ENCODE peak calls at places on chromosome 3, in six cellular contexts. E, Q, V, B, S and D are unnamed samples.

GRCh38 chr3:53083949-53084309 is 38.1 kb upstream of the SFMBT1 start:
- DNase-seq in S (peak; percentile 43), B (no peak), Q (peak; percentile 63), E (peak; percentile 8), V (no peak), D (no peak)

GRCh38 chr3:50275160-50275995 is 3.5 kb upstream of the LSMEM2 start:
- DNase-seq in S (no peak), B (no peak), E (no peak), V (no peak), Q (no peak), D (no peak)

GRCh38 chr3:187804120-187805106 is 59.1 kb upstream of the BCL6 start:
- DNase-seq in S (no peak), E (no peak), B (no peak), Q (no peak), V (no peak), D (no peak)

GRCh38 chr3:23198801-23199200 is 4.3 kb upstream of the UBE2E2 start:
- DNase-seq in Q (no peak), E (no peak), B (no peak), S (no peak), V (no peak), D (no peak)

GRCh38 chr3:71784914-71785593 is at the start of gene PROK2:
- DNase-seq in Q (no peak), E (peak; percentile 6), V (no peak), S (no peak), B (no peak), D (no peak)

GRCh38 chr3:180827171-180827570 is 85.3 kb upstream of the FXR1 start:
- DNase-seq in E (no peak), S (no peak), V (no peak), Q (no peak), B (no peak), D (no peak)

GRCh38 chr3:4850928-4851265 is 128.3 kb upstream of the BHLHE40 start:
- DNase-seq in Q (no peak), S (no peak), B (no peak), V (no peak), E (no peak), D (no peak)

GRCh38 chr3:182808041-182808765 is 14.9 kb downstream of the ATP11B start:
- DNase-seq in B (no peak), E (peak; percentile 17), Q (no peak), S (no peak), V (no peak), D (no peak)

GRCh38 chr3:27877122-27878011 is 155.2 kb upstream of the EOMES start:
- DNase-seq in V (no peak), Q (no peak), E (no peak), S (no peak), B (no peak), D (no peak)

GRCh38 chr3:40872562-40872961 is 326.7 kb upstream of the CTNNB1 start:
- DNase-seq in Q (no peak), E (no peak), S (no peak), V (no peak), B (no peak), D (no peak)

GRCh38 chr3:40871411-40871810 is 327.9 kb upstream of the CTNNB1 start:
- DNase-seq in B (no peak), V (no peak), S (no peak), E (no peak), Q (no peak), D (no peak)

GRCh38 chr3:40869013-40869412 is 330.3 kb upstream of the CTNNB1 start:
- DNase-seq in B (no peak), E (no peak), V (no peak), S (no peak), Q (no peak), D (no peak)

GRCh38 chr3:40867826-40868225 is 331.5 kb upstream of the CTNNB1 start:
- DNase-seq in Q (no peak), S (no peak), B (no peak), V (no peak), E (no peak), D (no peak)

GRCh38 chr3:40869939-40870338 is 329.4 kb upstream of the CTNNB1 start:
- DNase-seq in E (no peak), V (no peak), S (no peak), B (no peak), Q (no peak), D (no peak)
- TF ChIP-seq CTCF in E (no peak), V (peak; percentile 28), S (no peak), B (peak; percentile 7), Q (peak; percentile 4), D (no peak)

DNA sequence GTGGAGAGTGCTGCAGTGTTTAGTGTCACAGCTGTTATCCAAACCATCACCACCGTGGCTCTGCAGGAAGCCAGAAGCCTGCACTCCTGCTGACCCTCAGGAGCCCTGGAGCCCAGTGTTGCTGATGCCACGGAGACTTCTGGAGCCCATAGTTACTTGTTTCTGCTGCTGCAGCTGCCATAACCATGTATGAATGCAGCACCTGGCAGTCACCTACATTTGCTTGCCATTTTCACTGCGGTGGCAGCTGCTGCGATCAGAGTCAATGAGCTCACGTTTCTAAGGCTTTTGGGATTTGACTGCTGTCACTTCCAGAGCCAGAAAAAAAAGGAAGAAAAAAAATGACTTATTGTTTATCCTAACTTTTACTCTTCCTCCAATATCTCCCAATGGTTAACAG is 299.2 kb upstream of the THRB start:
- DNase-seq in Q (no peak), B (no peak), E (no peak), V (no peak), S (no peak), D (no peak)
- H3K4me3 ChIP-seq in Q (no peak overlapping the region), B (no peak overlapping the region), E (no peak overlapping the region), V (no peak overlapping the region), S (no peak overlapping the region), D (no peak overlapping the region)

DNA sequence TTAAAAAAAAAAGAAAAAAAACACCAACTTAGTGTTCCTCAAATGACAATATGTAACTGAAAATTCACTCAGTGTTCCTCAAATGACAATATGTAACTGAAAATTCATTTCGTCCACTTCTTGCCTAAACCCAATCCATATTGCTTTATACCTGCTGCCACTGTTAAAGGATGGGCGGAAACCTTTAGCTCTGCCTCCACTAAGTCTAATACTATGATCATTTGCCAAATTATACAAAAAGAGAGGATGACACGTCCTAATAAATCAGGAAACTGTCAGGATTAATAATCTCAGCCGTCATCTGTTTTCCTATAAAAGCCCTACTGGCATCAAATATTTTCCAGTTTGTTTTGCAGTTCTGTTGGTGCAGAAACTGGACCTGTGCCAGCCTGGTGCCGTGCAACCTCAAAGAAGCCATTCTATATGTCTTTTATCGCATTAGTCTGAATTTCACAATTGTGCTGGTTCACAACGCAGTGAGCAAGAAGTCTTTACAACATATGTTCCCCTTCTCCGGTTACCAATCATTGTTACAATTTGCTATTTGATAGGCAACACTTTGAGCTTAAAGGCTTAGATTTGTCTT is 160.4 kb upstream of the KCNH8 start:
- DNase-seq in V (peak; percentile 78), S (no peak), E (no peak), Q (no peak), B (no peak), D (no peak)
- H3K27ac ChIP-seq in V (peak overlapping the region; percentile 27), S (no peak overlapping the region), E (no peak overlapping the region), Q (no peak overlapping the region), B (no peak overlapping the region), D (no peak overlapping the region)

GRCh38 chr3:157540656-157541055 is 37.4 kb upstream of the VEPH1 start:
- DNase-seq in B (no peak), Q (no peak), V (no peak), E (no peak), S (no peak), D (no peak)

GRCh38 chr3:157542711-157543485 is 39.7 kb upstream of the VEPH1 start:
- DNase-seq in B (peak; percentile 61), E (peak; percentile 91), Q (no peak), V (peak; percentile 85), S (peak; percentile 74), D (no peak)

GRCh38 chr3:157544501-157545139 is 41.4 kb upstream of the VEPH1 start:
- DNase-seq in V (no peak), B (no peak), Q (no peak), E (peak; percentile 93), S (no peak), D (no peak)

GRCh38 chr3:157541506-157542236 is 38.5 kb upstream of the VEPH1 start:
- DNase-seq in V (no peak), Q (no peak), E (no peak), S (no peak), B (no peak), D (no peak)

DNA sequence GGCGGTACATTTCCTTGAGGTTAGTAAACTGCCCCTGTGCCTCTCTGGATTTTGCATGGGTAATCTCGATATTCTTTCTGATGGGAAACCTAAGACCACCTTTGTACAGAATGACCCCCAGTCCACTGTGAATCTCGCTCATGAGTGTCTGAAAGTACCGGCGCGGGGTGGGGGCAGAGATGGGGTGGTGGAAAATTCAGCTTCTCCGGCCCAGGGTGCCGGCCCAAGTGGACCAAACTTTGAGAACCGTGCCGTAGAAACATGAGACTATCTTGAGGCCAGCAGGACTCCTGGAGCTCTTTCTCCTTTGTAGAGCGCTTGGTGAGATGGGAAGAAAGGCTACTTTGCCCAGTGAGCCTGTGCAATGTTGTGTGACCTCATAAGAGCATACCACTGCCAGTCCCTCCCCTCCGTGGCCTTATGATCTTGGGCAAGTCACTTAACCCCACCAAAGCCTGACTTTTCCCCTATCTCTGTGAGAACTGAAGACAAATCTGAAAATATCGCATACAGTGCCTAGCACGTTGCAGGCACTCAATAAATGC is 40.3 kb upstream of the VEPH1 start:
- DNase-seq in Q (no peak), E (peak; percentile 49), S (no peak), B (no peak), V (peak; percentile 5), D (no peak)
- TF ChIP-seq CTCF in Q (no peak), E (no peak), S (no peak), B (no peak), V (no peak), D (no peak)

DNA sequence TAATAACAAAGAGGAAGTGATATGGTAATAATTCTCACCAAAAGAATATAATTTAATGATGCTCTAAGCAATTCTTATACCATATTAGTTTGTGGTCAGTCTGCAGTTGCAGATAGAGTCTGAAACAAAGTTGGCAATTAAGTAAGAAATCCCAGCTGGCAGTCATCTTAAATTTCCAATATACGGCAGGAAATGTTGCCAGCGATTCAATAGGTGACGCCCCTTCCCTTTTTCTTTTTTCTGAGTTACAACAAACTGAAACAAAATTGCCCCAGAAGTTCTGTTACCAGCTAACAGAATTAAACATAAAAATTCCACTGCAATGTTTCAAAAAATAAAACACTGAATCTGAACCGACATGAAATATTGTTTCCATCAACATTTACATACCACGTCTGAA is 26.7 kb downstream of the LRRFIP2 start:
- DNase-seq in S (no peak), B (peak; percentile 37), Q (no peak), E (no peak), V (no peak), D (no peak)
- H3K4me3 ChIP-seq in S (no peak overlapping the region), B (no peak overlapping the region), Q (no peak overlapping the region), E (no peak overlapping the region), V (no peak overlapping the region), D (no peak overlapping the region)

DNA sequence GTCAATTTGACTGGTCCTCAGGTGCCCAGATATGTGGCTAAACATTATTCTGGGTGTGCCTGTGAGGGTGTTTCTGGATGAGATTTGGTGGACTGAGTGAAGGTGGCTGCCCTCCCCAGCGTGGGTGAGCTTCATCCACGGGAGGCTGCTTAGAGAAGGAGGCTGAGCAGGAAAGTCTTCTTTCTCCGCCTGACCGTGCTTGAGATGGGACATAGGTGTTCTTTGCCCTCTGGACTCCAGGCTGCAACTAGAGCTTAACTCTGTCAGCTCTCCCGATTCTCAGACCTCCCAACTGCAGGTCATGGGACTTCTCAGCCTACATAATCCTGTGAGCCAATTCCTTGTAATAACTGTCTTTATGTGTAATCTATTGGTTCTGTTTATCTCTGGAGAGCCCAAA is 34.0 kb downstream of the RAB7A start:
- DNase-seq in V (no peak), B (no peak), E (no peak), S (no peak), Q (no peak), D (no peak)
- H3K27ac ChIP-seq in V (no peak overlapping the region), B (no peak overlapping the region), E (peak overlapping the region; percentile 50), S (peak overlapping the region; percentile 25), Q (no peak overlapping the region), D (no peak overlapping the region)